ENCODE peak calls at places on chromosomes 1 and 21, in nine cellular contexts. T is cardiac fibroblast; J is T-helper 2 cell; F is H4; Z is stimulated activated CD8-positive, alpha-beta memory T cell treated with anti-CD3 and anti-CD28 coated beads, Interleukin-7, amount 100 ng/mL, for 24 hours; W is left cardiac atrium; H is CD4-positive, alpha-beta T cell; G is astrocyte of the spinal cord; Q is left lobe of liver. E is an unnamed sample.

GRCh38 chr1:70745199-70745598 is 302.4 kb downstream of the PTGER3 start:
- DNase-seq in W (no peak), Q (no peak), F (peak), J (no peak), T (no peak), Z (no peak), H (no peak), G (no peak), E (no peak)

GRCh38 chr1:118960567-118961136 is 27.5 kb downstream of the TBX15 start:
- DNase-seq in H (no peak), J (no peak), Q (peak), Z (no peak), W (peak), T (peak), F (no peak), G (peak), E (no peak)

GRCh38 chr1:182599339-182599738 is 4.8 kb downstream of the RGS16 start:
- DNase-seq in F (no peak), Q (no peak), H (peak), Z (no peak), W (no peak), J (peak), T (no peak), G (no peak), E (no peak)

GRCh38 chr1:238951809-238952208 is 434.6 kb upstream of the CHRM3 start:
- DNase-seq in G (peak), W (no peak), Q (no peak), J (no peak), T (peak), H (no peak), F (peak), Z (no peak), E (no peak)

GRCh38 chr1:231938651-231939050 is 312.1 kb downstream of the DISC1 start:
- DNase-seq in Z (no peak), T (peak), H (no peak), G (no peak), F (no peak), Q (no peak), J (no peak), W (no peak), E (no peak)

GRCh38 chr1:53134961-53135734 is 7.3 kb downstream of the SLC1A7 start:
- DNase-seq in F (peak), T (peak), J (no peak), G (no peak), Z (no peak), Q (no peak), H (no peak), W (peak), E (no peak)

GRCh38 chr21:39114871-39115658 is 68.2 kb downstream of the PSMG1 start:
- DNase-seq in F (peak), Q (no peak), Z (no peak), W (peak), G (peak), T (peak), J (no peak), H (no peak), E (no peak)

GRCh38 chr1:154351363-154352068 is 26.2 kb downstream of the ATP8B2 start:
- DNase-seq in H (no peak), J (no peak), W (no peak), Z (no peak), F (no peak), G (no peak), T (no peak), Q (no peak), E (no peak)

GRCh38 chr1:198492872-198493271 is 47.6 kb downstream of the ATP6V1G3 start:
- DNase-seq in Q (no peak), T (peak), Z (no peak), J (no peak), W (no peak), H (no peak), G (peak), F (no peak), E (no peak)

GRCh38 chr1:121594096-121594495 is 409.3 kb downstream of the SRGAP2C start:
- DNase-seq in Q (no peak), H (no peak), G (no peak), F (no peak), Z (no peak), J (no peak), T (no peak), W (no peak), E (no peak)

GRCh38 chr1:244680667-244681066 is 27.7 kb downstream of the DESI2 start:
- DNase-seq in J (no peak), Q (no peak), Z (no peak), T (peak), H (no peak), F (no peak), W (no peak), G (no peak), E (no peak)

GRCh38 chr21:43280949-43281633 is 112.3 kb downstream of the CRYAA start:
- DNase-seq in F (no peak), T (no peak), G (no peak), Q (no peak), J (no peak), Z (no peak), H (no peak), W (no peak), E (no peak)